ENCODE peak calls at places on chromosomes 5 and 9, in ten cellular contexts. A, U, G, Y, P, D, K, J, Q and H are unnamed samples.

GRCh38 chr5:61286446-61287132 is 45.5 kb upstream of the ZSWIM6 start:
- DNase-seq in K (no peak), D (no peak), A (no peak), P (no peak), J (no peak), Q (no peak), U (no peak), Y (no peak), G (no peak), H (no peak)

GRCh38 chr9:108838017-108838416 is 17.8 kb downstream of the ACTL7B start:
- DNase-seq in P (no peak), D (no peak), U (no peak), Y (no peak), G (no peak), K (no peak), J (no peak), A (no peak), Q (no peak), H (no peak)

GRCh38 chr9:109022909-109023308 is 9.6 kb upstream of the CTNNAL1 start:
- DNase-seq in Q (no peak), A (no peak), J (no peak), P (no peak), G (no peak), U (no peak), D (no peak), K (no peak), Y (no peak), H (no peak)

GRCh38 chr5:6158974-6159863 is 219.1 kb downstream of the MED10 start:
- DNase-seq in J (peak), D (peak), A (no peak), Q (no peak), U (peak), Y (no peak), K (no peak), P (no peak), G (no peak), H (no peak)

GRCh38 chr9:132192728-132193127 is 30.9 kb downstream of the NTNG2 start:
- DNase-seq in Y (no peak), P (no peak), U (no peak), G (no peak), K (no peak), J (no peak), A (no peak), D (peak), Q (no peak), H (no peak)

GRCh38 chr5:35904443-35905132 is 33.8 kb downstream of the CAPSL start:
- DNase-seq in D (no peak), U (no peak), G (no peak), Q (no peak), Y (no peak), J (no peak), A (no peak), P (no peak), K (no peak), H (no peak)

GRCh38 chr9:32344551-32345182 is 39.8 kb upstream of the ACO1 start:
- DNase-seq in Q (no peak), D (no peak), K (no peak), P (no peak), Y (no peak), U (no peak), A (no peak), J (no peak), G (no peak), H (no peak)

GRCh38 chr9:36074870-36075532 is 38.3 kb downstream of the RECK start:
- DNase-seq in A (peak), Y (peak), J (no peak), Q (peak), K (peak), P (peak), D (peak), G (no peak), U (no peak), H (peak)

GRCh38 chr9:84230355-84231136 is 110.0 kb downstream of the SLC28A3 start:
- DNase-seq in Q (no peak), J (no peak), Y (no peak), G (no peak), D (no peak), K (peak), U (no peak), P (no peak), A (peak), H (no peak)

GRCh38 chr5:150659360-150660107 is 1.5 kb upstream of the MYOZ3 start:
- DNase-seq in Q (peak), A (peak), J (no peak), G (no peak), Y (peak), D (no peak), P (peak), U (no peak), K (peak), H (no peak)

GRCh38 chr5:136655429-136655828 is 290.1 kb upstream of the TRPC7 start:
- DNase-seq in P (no peak), Y (no peak), J (no peak), U (no peak), K (no peak), D (no peak), G (no peak), A (no peak), Q (no peak), H (no peak)

GRCh38 chr5:139877129-139877597 is 81.6 kb downstream of the PSD2 start:
- DNase-seq in U (no peak), Q (no peak), P (no peak), G (no peak), A (no peak), D (no peak), Y (no peak), K (no peak), J (no peak), H (no peak)

GRCh38 chr9:18018241-18018640 is 439.4 kb downstream of the SH3GL2 start:
- DNase-seq in D (no peak), Q (no peak), J (no peak), P (no peak), A (no peak), U (no peak), K (no peak), G (no peak), Y (no peak), H (no peak)

GRCh38 chr5:56815657-56816545 is 552 bp downstream of the MAP3K1 start:
- DNase-seq in U (peak), K (peak), D (peak), P (peak), A (peak), Q (peak), Y (peak), G (peak), J (peak), H (no peak)

GRCh38 chr9:93665566-93666278 is 89.3 kb downstream of the PHF2 start:
- DNase-seq in Q (peak), P (peak), U (no peak), Y (peak), G (no peak), D (peak), K (no peak), A (no peak), J (no peak), H (no peak)

GRCh38 chr5:174397206-174397605 is 327.2 kb upstream of the MSX2 start:
- DNase-seq in A (no peak), Q (no peak), K (no peak), G (no peak), J (no peak), P (no peak), Y (no peak), U (no peak), D (no peak), H (no peak)

GRCh38 chr9:129761293-129761900 is 8.6 kb upstream of the PTGES start:
- DNase-seq in Y (peak), Q (no peak), K (no peak), J (no peak), G (no peak), U (no peak), A (no peak), P (peak), D (peak), H (no peak)

GRCh38 chr5:37777472-37778135 is 62.2 kb downstream of the GDNF start:
- DNase-seq in Q (no peak), D (no peak), U (no peak), A (no peak), K (no peak), J (no peak), G (no peak), P (no peak), Y (peak), H (no peak)

GRCh38 chr9:79657891-79658290 is 86.1 kb downstream of the TLE4 start:
- DNase-seq in J (no peak), U (no peak), P (no peak), Y (no peak), D (no peak), G (no peak), A (no peak), Q (no peak), K (no peak), H (no peak)

GRCh38 chr9:33244150-33244784 is 4.3 kb downstream of the SPINK4 start:
- DNase-seq in P (no peak), K (no peak), Y (peak), D (no peak), Q (no peak), J (no peak), A (no peak), U (no peak), G (no peak), H (no peak)

GRCh38 chr5:133347039-133347438 is 265.3 kb downstream of the FSTL4 start:
- DNase-seq in Q (no peak), P (no peak), A (no peak), G (no peak), U (no peak), K (no peak), Y (no peak), J (peak), D (no peak), H (no peak)

GRCh38 chr9:127074561-127075548 is 47.6 kb downstream of the ANGPTL2 start:
- DNase-seq in J (no peak), Y (peak), G (no peak), K (no peak), Q (no peak), A (no peak), D (no peak), U (no peak), P (peak), H (no peak)

GRCh38 chr9:137756045-137756744 is 121.4 kb upstream of the CACNA1B start:
- DNase-seq in D (no peak), K (no peak), P (no peak), G (no peak), J (no peak), U (no peak), Q (no peak), Y (no peak), A (no peak), H (no peak)

GRCh38 chr5:126938461-126938860 is 91.9 kb downstream of the MARCHF3 start:
- DNase-seq in J (no peak), D (no peak), K (no peak), Y (no peak), U (peak), G (no peak), A (no peak), P (no peak), Q (no peak), H (no peak)

GRCh38 chr5:9544502-9545300 is 1.2 kb downstream of the SEMA5A start:
- DNase-seq in K (peak), P (peak), U (peak), G (peak), A (peak), J (peak), Q (peak), D (peak), Y (peak), H (no peak)

GRCh38 chr9:76662476-76663281 is 101.6 kb upstream of the PCA3 start:
- DNase-seq in P (no peak), U (no peak), J (no peak), D (no peak), Y (no peak), K (no peak), Q (no peak), G (no peak), A (no peak), H (no peak)

GRCh38 chr9:21677834-21678233 is 124.6 kb upstream of the MTAP start:
- DNase-seq in J (peak), A (no peak), Y (no peak), P (no peak), K (no peak), D (no peak), U (no peak), G (no peak), Q (no peak), H (no peak)

GRCh38 chr9:131704195-131704983 is 35.5 kb downstream of the RAPGEF1 start:
- DNase-seq in K (no peak), P (no peak), Q (peak), D (no peak), A (no peak), U (no peak), G (no peak), Y (no peak), J (no peak), H (no peak)

GRCh38 chr9:94623253-94623652 is 16.1 kb downstream of the FBP1 start:
- DNase-seq in U (peak), P (no peak), A (no peak), J (peak), Q (peak), D (peak), G (peak), K (peak), Y (no peak), H (no peak)

GRCh38 chr5:116864157-116864837 is 289.7 kb upstream of the SEMA6A start:
- DNase-seq in K (no peak), U (no peak), P (peak), A (no peak), G (no peak), J (no peak), Q (peak), Y (no peak), D (no peak), H (no peak)

GRCh38 chr9:9229269-9229668 is 1383.5 kb downstream of the PTPRD start:
- DNase-seq in Q (no peak), P (no peak), U (no peak), Y (no peak), G (no peak), J (no peak), D (no peak), A (no peak), K (no peak), H (no peak)

GRCh38 chr5:23884405-23884804 is 377.0 kb downstream of the PRDM9 start:
- DNase-seq in J (no peak), D (no peak), P (no peak), U (peak), A (no peak), Y (no peak), G (no peak), Q (no peak), K (no peak), H (no peak)

GRCh38 chr9:129455151-129455995 is 165.5 kb downstream of the C9orf50 start:
- DNase-seq in J (no peak), U (no peak), G (no peak), P (no peak), A (no peak), D (no peak), K (no peak), Y (no peak), Q (no peak), H (no peak)

GRCh38 chr9:129436751-129437625 is 183.9 kb downstream of the C9orf50 start:
- DNase-seq in G (no peak), U (no peak), A (peak), Q (no peak), Y (peak), D (peak), P (peak), J (no peak), K (peak), H (no peak)

GRCh38 chr5:127313847-127314473 is 23.4 kb downstream of the MEGF10 start:
- DNase-seq in G (peak), K (peak), A (peak), U (peak), Q (peak), P (peak), D (peak), Y (peak), J (peak), H (no peak)

GRCh38 chr9:123749580-123750202 is 180.2 kb downstream of the DENND1A start:
- DNase-seq in Q (no peak), G (peak), U (no peak), Y (no peak), K (no peak), A (no peak), P (no peak), J (no peak), D (no peak), H (no peak)

GRCh38 chr5:177500685-177501522 is 3.5 kb upstream of the PDLIM7 start:
- DNase-seq in P (peak), Y (peak), G (peak), K (peak), A (peak), J (peak), Q (peak), U (peak), D (peak), H (peak)
- TF ChIP-seq POLR2A in P (no peak), Y (no peak), G (no peak), K (no peak), A (no peak), J (no peak), Q (no peak), U (peak), D (no peak), H (no peak)

GRCh38 chr5:159469496-159470370 is 139.4 kb upstream of the IL12B start:
- DNase-seq in G (no peak), A (no peak), J (no peak), U (no peak), K (no peak), D (no peak), P (no peak), Y (no peak), Q (no peak), H (no peak)
- TF ChIP-seq POLR2A in G (no peak), A (no peak), J (no peak), U (no peak), K (no peak), D (no peak), P (no peak), Y (no peak), Q (no peak), H (no peak)

DNA sequence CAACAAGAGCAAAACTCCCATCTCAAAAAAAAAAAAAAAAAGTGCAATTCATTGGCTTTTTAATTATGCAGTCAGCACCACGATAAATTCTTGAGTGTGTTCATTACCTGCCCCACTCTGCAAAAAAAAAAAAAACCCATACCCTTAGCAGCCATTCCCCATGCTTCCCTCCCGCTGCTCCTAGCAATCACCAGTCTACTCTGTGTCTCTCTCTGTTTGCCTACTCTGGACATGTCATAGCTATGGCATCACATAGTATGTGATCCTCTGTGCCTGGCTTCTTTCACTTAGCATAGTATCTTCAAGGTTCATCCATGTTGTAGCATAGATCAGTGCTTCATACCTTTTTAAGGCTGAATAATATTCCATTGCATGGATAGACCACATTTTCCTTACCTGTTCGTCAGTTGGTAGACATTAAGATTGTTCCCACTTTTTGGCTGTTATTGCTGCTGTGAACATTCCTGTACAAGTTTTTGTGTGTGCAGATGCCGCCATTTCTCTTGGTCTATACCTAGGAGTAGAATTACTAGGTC is 7.0 kb upstream of the PRR7 start:
- DNase-seq in K (no peak), Y (no peak), P (no peak), U (no peak), J (no peak), A (no peak), D (no peak), G (no peak), Q (no peak), H (no peak)
- TF ChIP-seq POLR2A in K (no peak), Y (no peak), P (no peak), U (no peak), J (no peak), A (no peak), D (no peak), G (no peak), Q (no peak), H (no peak)

GRCh38 chr5:163506726-163507125 is 1.3 kb downstream of the MAT2B start:
- DNase-seq in U (no peak), J (no peak), Q (no peak), Y (no peak), D (no peak), P (no peak), G (no peak), K (no peak), A (no peak), H (no peak)

GRCh38 chr5:163504091-163504931 is 1.1 kb upstream of the MAT2B start:
- DNase-seq in U (no peak), K (peak), J (no peak), A (peak), D (peak), Y (peak), Q (peak), G (no peak), P (peak), H (no peak)

GRCh38 chr5:163503106-163504090 is 2.0 kb upstream of the MAT2B start:
- DNase-seq in U (no peak), D (peak), A (peak), P (peak), J (peak), G (no peak), Y (peak), Q (peak), K (peak), H (no peak)

GRCh38 chr5:163505049-163505474 is 357 bp upstream of the MAT2B start:
- DNase-seq in A (no peak), U (no peak), J (no peak), Y (no peak), K (no peak), G (no peak), P (no peak), D (no peak), Q (no peak), H (no peak)

DNA sequence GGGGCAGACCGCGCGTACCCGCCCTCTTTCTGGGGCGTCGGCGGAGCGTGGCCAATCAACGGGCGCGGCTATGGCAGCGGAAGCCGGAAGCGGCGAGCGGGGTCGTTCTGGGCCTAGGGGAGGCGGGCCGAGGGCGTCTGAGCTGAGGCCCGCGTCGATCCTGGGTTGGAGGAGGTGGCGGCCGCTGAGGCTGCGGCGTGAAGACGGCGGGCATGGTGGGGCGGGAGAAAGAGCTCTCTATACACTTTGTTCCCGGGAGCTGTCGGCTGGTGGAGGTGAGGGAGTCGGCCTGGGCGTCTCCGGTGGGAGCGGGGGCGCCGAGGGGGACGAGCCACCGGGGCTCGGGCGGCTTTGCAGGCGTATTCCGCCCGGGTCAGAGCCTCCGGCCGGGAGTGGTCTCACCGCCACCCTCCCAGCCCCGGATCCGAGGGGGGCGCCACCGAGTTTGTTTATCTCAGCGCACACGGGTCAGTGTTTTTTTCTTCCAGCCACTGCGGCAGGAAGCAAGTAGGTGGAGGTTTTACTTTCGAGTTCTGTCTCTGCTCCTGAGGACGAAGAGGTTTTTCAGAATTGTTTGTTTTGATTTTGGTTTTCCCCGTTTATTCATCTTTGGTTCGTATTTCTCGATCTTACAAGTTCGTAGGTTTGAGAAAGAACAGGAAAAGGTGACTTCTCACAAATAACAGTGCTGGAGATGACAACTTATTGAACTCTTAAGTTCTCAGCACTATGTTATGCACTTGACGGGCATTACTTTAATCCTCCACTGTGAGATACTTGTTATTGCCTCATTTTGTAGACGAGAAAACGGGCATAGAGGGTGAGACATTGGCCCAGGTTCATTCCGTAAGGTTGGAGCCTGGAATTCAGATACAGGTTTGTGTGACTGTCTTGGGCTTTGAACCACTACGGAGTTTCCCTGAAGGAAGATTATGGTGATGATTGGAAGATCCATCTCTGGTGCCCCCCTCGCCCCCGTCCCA is at the start of gene MAT2B:
- DNase-seq in U (peak), A (peak), Q (peak), G (peak), K (peak), J (peak), D (peak), Y (peak), P (peak), H (peak)
- TF ChIP-seq POLR2A in U (peak), A (peak), Q (peak), G (peak), K (peak), J (peak), D (peak), Y (peak), P (peak), H (peak)